ENCODE peak calls at places on chromosomes 13 and 19, in four cellular contexts. O, T, E and G are unnamed samples.

GRCh38 chr13:37094840-37095239 is 10.6 kb downstream of the CSNK1A1L start:
- DNase-seq in T (no peak), E (no peak), O (no peak), G (no peak)

GRCh38 chr13:74388626-74389025 is 254.4 kb upstream of the KLF12 start:
- DNase-seq in E (no peak), O (no peak), T (no peak), G (no peak)

GRCh38 chr19:49712397-49712859 is 21.5 kb downstream of the CPT1C start:
- DNase-seq in O (peak; percentile 17), E (no peak), T (no peak), G (no peak)

GRCh38 chr13:49927755-49928154 is 8.4 kb downstream of the SPRYD7 start:
- DNase-seq in E (no peak), O (no peak), T (no peak), G (no peak)

GRCh38 chr13:94305463-94305862 is 174.0 kb downstream of the DCT start:
- DNase-seq in O (peak; percentile 88), E (no peak), T (no peak), G (peak; percentile 62)

GRCh38 chr19:3482507-3483225 is 575 bp downstream of the SMIM44 start:
- DNase-seq in E (peak; percentile 87), O (no peak), T (peak; percentile 80), G (no peak)

GRCh38 chr19:35088514-35088913 is 27.1 kb upstream of the FXYD3 start:
- DNase-seq in O (peak; percentile 90), T (no peak), E (no peak), G (no peak)

GRCh38 chr13:104143760-104144406 is 1077.7 kb upstream of the SLC10A2 start:
- DNase-seq in T (no peak), E (no peak), O (no peak), G (no peak)

GRCh38 chr13:41694902-41695301 is 237.6 kb downstream of the RGCC start:
- DNase-seq in O (peak; percentile 90), E (no peak), T (no peak), G (peak; percentile 83)

GRCh38 chr13:76012091-76012721 is 376.1 kb downstream of the LMO7 start:
- DNase-seq in E (no peak), O (no peak), T (no peak), G (no peak)

GRCh38 chr13:66405908-66406802 is 824.0 kb downstream of the PCDH9 start:
- DNase-seq in E (no peak), O (peak; percentile 86), T (no peak), G (peak; percentile 93)

GRCh38 chr13:52847682-52848432 is 583 bp downstream of the PCDH8 start:
- DNase-seq in O (no peak), T (peak; percentile 71), E (no peak), G (no peak)

GRCh38 chr13:43905435-43906031 is 25.8 kb downstream of the LACC1 start:
- DNase-seq in O (peak; percentile 65), E (no peak), T (no peak), G (peak; percentile 23)

GRCh38 chr13:108269601-108270328 is at the start of gene TNFSF13B:
- DNase-seq in T (peak; percentile 92), E (peak; percentile 60), O (peak; percentile 25), G (no peak)

GRCh38 chr13:30806784-30807183 is 71.4 kb downstream of the ALOX5AP start:
- DNase-seq in T (no peak), E (no peak), O (peak; percentile 78), G (no peak)

GRCh38 chr13:62209539-62209938 is 793.9 kb upstream of the PCDH20 start:
- DNase-seq in T (no peak), E (no peak), O (no peak), G (no peak)

GRCh38 chr13:43663474-43664090 is 123.2 kb downstream of the ENOX1 start:
- DNase-seq in E (no peak), O (peak; percentile 2), T (no peak), G (no peak)

GRCh38 chr13:27022571-27023311 is 148.9 kb downstream of the USP12 start:
- DNase-seq in E (no peak), T (no peak), O (peak; percentile 55), G (no peak)

GRCh38 chr13:40597735-40598365 is 68.6 kb downstream of the FOXO1 start:
- DNase-seq in T (peak; percentile 77), E (no peak), O (peak; percentile 67), G (no peak)

GRCh38 chr13:108257238-108257637 is 12.3 kb upstream of the TNFSF13B start:
- DNase-seq in O (no peak), E (no peak), T (no peak), G (no peak)

GRCh38 chr19:13864223-13864512 is 12.8 kb upstream of the NANOS3 start:
- DNase-seq in T (no peak), O (no peak), E (no peak), G (no peak)

GRCh38 chr13:44523176-44524017 is 52.7 kb downstream of the TSC22D1 start:
- DNase-seq in T (no peak), O (peak; percentile 91), E (no peak), G (peak; percentile 79)

GRCh38 chr19:36436531-36436930 is 18.1 kb upstream of the ZFP82 start:
- DNase-seq in O (peak; percentile 69), E (no peak), T (no peak), G (no peak)

GRCh38 chr19:38910488-38910887 is 1.5 kb downstream of the CCER2 start:
- DNase-seq in E (no peak), O (no peak), T (no peak), G (no peak)

GRCh38 chr13:31968473-31968872 is 63.1 kb upstream of the FRY start:
- DNase-seq in T (no peak), E (no peak), O (no peak), G (no peak)

GRCh38 chr19:11418518-11419506 is at the start of gene RGL3:
- DNase-seq in O (no peak), T (peak; percentile 89), E (no peak), G (no peak)

GRCh38 chr13:112994084-112994780 is 25.2 kb downstream of the MCF2L start:
- DNase-seq in T (peak; percentile 80), O (no peak), E (peak; percentile 65), G (no peak)

GRCh38 chr13:36370108-36370429 is 23.9 kb upstream of the SPART start:
- DNase-seq in T (no peak), O (no peak), E (no peak), G (no peak)

GRCh38 chr13:90750021-90750420 is 597.5 kb upstream of the MIR17HG start:
- DNase-seq in T (no peak), E (no peak), O (no peak), G (no peak)

GRCh38 chr19:43804443-43804842 is 2.2 kb upstream of the LYPD5 start:
- DNase-seq in T (no peak), O (no peak), E (no peak), G (no peak)